ENCODE peak calls at places on chromosomes 2 and 18, in six cellular contexts. One of them, this sample, is unnamed.

GRCh38 chr2:230011617-230012016 is 57.1 kb downstream of the SLC16A14 start:
- DNase-seq in right cardiac atrium: no peak
- DNase-seq in activated CD4-positive, alpha-beta T cell treated with anti-CD3 and anti-CD28 coated beads, Interleukin-2, amount 50 U/mL, for 1 hour: no peak
- DNase-seq in renal cortical epithelial cell: no peak
- DNase-seq in iPS DF 6.9: no peak
- DNase-seq in effector memory CD8-positive, alpha-beta T cell: no peak
- DNase-seq in this sample: no peak

GRCh38 chr2:49801898-49802297 is 647.6 kb upstream of the FSHR start:
- DNase-seq in iPS DF 6.9: no peak
- DNase-seq in activated CD4-positive, alpha-beta T cell treated with anti-CD3 and anti-CD28 coated beads, Interleukin-2, amount 50 U/mL, for 1 hour: no peak
- DNase-seq in effector memory CD8-positive, alpha-beta T cell: no peak
- DNase-seq in right cardiac atrium: no peak
- DNase-seq in renal cortical epithelial cell: peak
- DNase-seq in this sample: no peak

GRCh38 chr18:25187582-25188291 is 164.2 kb downstream of the ZNF521 start:
- DNase-seq in activated CD4-positive, alpha-beta T cell treated with anti-CD3 and anti-CD28 coated beads, Interleukin-2, amount 50 U/mL, for 1 hour: no peak
- DNase-seq in right cardiac atrium: no peak
- DNase-seq in effector memory CD8-positive, alpha-beta T cell: no peak
- DNase-seq in renal cortical epithelial cell: no peak
- DNase-seq in iPS DF 6.9: no peak
- DNase-seq in this sample: no peak

GRCh38 chr2:161250864-161251436 is 57.3 kb upstream of the PSMD14 start:
- DNase-seq in activated CD4-positive, alpha-beta T cell treated with anti-CD3 and anti-CD28 coated beads, Interleukin-2, amount 50 U/mL, for 1 hour: no peak
- DNase-seq in effector memory CD8-positive, alpha-beta T cell: no peak
- DNase-seq in renal cortical epithelial cell: peak
- DNase-seq in iPS DF 6.9: no peak
- DNase-seq in right cardiac atrium: no peak
- DNase-seq in this sample: no peak

GRCh38 chr2:71796174-71796592 is 342.8 kb downstream of the DYSF start:
- DNase-seq in iPS DF 6.9: no peak
- DNase-seq in renal cortical epithelial cell: no peak
- DNase-seq in effector memory CD8-positive, alpha-beta T cell: no peak
- DNase-seq in right cardiac atrium: no peak
- DNase-seq in activated CD4-positive, alpha-beta T cell treated with anti-CD3 and anti-CD28 coated beads, Interleukin-2, amount 50 U/mL, for 1 hour: no peak
- DNase-seq in this sample: no peak

GRCh38 chr2:180523629-180524340 is 456.6 kb upstream of the UBE2E3 start:
- DNase-seq in iPS DF 6.9: no peak
- DNase-seq in right cardiac atrium: no peak
- DNase-seq in renal cortical epithelial cell: peak
- DNase-seq in activated CD4-positive, alpha-beta T cell treated with anti-CD3 and anti-CD28 coated beads, Interleukin-2, amount 50 U/mL, for 1 hour: no peak
- DNase-seq in effector memory CD8-positive, alpha-beta T cell: no peak
- DNase-seq in this sample: no peak

GRCh38 chr2:4518596-4518995 is 815.2 kb downstream of the DCDC2C start:
- DNase-seq in effector memory CD8-positive, alpha-beta T cell: no peak
- DNase-seq in iPS DF 6.9: no peak
- DNase-seq in right cardiac atrium: no peak
- DNase-seq in renal cortical epithelial cell: no peak
- DNase-seq in activated CD4-positive, alpha-beta T cell treated with anti-CD3 and anti-CD28 coated beads, Interleukin-2, amount 50 U/mL, for 1 hour: no peak
- DNase-seq in this sample: no peak

GRCh38 chr2:201730651-201731280 is 32.3 kb upstream of the MPP4 start:
- DNase-seq in activated CD4-positive, alpha-beta T cell treated with anti-CD3 and anti-CD28 coated beads, Interleukin-2, amount 50 U/mL, for 1 hour: no peak
- DNase-seq in renal cortical epithelial cell: no peak
- DNase-seq in effector memory CD8-positive, alpha-beta T cell: no peak
- DNase-seq in right cardiac atrium: no peak
- DNase-seq in iPS DF 6.9: no peak
- DNase-seq in this sample: no peak

This sample was measured in epithelial cell of proximal tubule.